ENCODE peak calls at places on chromosomes 16 and 17, in nine cellular contexts. A is prostate gland, J is A549, Z is breast epithelium, W is body of pancreas, V is stomach, I is tibial nerve, K is heart left ventricle, E is uterus. L is an unnamed sample. For H3K9me3, the result is how much of the 10 kb centered on the place peaks cover.

GRCh38 chr17:70655179-70655578 is 485.8 kb downstream of the KCNJ2 start:
- DNase-seq in W (no peak), V (no peak), J (no peak), Z (no peak), A (no peak), I (no peak), K (no peak), E (no peak), L (no peak)

GRCh38 chr16:2467301-2468141 is 3.6 kb upstream of the NTN3 start:
- DNase-seq in I (peak), V (peak), Z (peak), J (peak), K (peak), E (peak), A (peak), W (peak), L (peak)

GRCh38 chr16:2388875-2389433 is 40.3 kb upstream of the CCNF start:
- DNase-seq in E (no peak), V (peak), W (peak), A (peak), I (no peak), J (peak), Z (no peak), K (no peak), L (no peak)

GRCh38 chr17:2122641-2123302 is 67.9 kb downstream of the HIC1 start:
- DNase-seq in J (no peak), V (peak), Z (peak), K (peak), E (peak), A (peak), W (peak), I (no peak), L (peak)

GRCh38 chr17:731943-732787 is at the start of gene TLCD3A:
- DNase-seq in K (peak), W (peak), A (peak), E (peak), V (peak), J (peak), Z (no peak), I (peak), L (peak)

GRCh38 chr16:68416057-68417046 is 32.0 kb downstream of the SMPD3 start:
- DNase-seq in J (no peak), Z (peak), A (peak), K (no peak), V (peak), W (peak), I (no peak), E (no peak), L (no peak)

GRCh38 chr17:63452979-63453551 is 7.0 kb upstream of the CYB561 start:
- DNase-seq in Z (no peak), W (no peak), J (no peak), I (no peak), V (no peak), K (no peak), A (no peak), E (no peak), L (no peak)

GRCh38 chr17:78133179-78133951 is 2.8 kb downstream of the TMC8 start:
- DNase-seq in I (no peak), A (no peak), K (no peak), Z (no peak), J (no peak), E (no peak), V (no peak), W (no peak), L (no peak)

GRCh38 chr17:17156511-17156910 is 49.6 kb downstream of the PLD6 start:
- DNase-seq in E (no peak), A (no peak), K (no peak), I (no peak), Z (no peak), J (no peak), V (no peak), W (no peak), L (no peak)

GRCh38 chr16:84416407-84417321 is 48.3 kb downstream of the ATP2C2 start:
- DNase-seq in Z (no peak), I (no peak), W (no peak), E (no peak), A (no peak), J (no peak), V (no peak), K (no peak), L (no peak)

GRCh38 chr17:57724038-57724728 is 20.9 kb downstream of the CCDC182 start:
- DNase-seq in A (no peak), I (no peak), E (no peak), Z (no peak), W (no peak), J (no peak), V (no peak), K (no peak), L (no peak)

GRCh38 chr17:42529054-42529453 is 7.0 kb upstream of the NAGLU start:
- DNase-seq in W (no peak), V (no peak), K (no peak), Z (no peak), E (no peak), I (no peak), J (no peak), A (no peak), L (no peak)

GRCh38 chr17:79942011-79942405 is 93.7 kb downstream of the TBC1D16 start:
- DNase-seq in W (peak), Z (no peak), E (peak), V (no peak), J (no peak), K (peak), A (no peak), I (no peak), L (peak)

GRCh38 chr17:28912281-28912937 is 9.5 kb upstream of the DHRS13 start:
- DNase-seq in I (no peak), K (no peak), W (no peak), E (no peak), V (no peak), Z (no peak), A (no peak), J (peak), L (peak)

GRCh38 chr16:70691223-70692129 is 5.6 kb upstream of the MTSS2 start:
- DNase-seq in I (peak), W (peak), K (peak), A (no peak), E (peak), Z (no peak), J (peak), V (peak), L (peak)

GRCh38 chr17:63785556-63785955 is 11.6 kb downstream of the DDX42 start:
- DNase-seq in E (no peak), I (no peak), A (no peak), Z (no peak), J (no peak), K (no peak), W (no peak), V (no peak), L (no peak)

GRCh38 chr16:85446846-85447656 is 166.1 kb upstream of the GSE1 start:
- DNase-seq in K (no peak), E (no peak), I (no peak), Z (no peak), V (peak), J (no peak), W (peak), A (no peak), L (no peak)

GRCh38 chr17:4947411-4948165 is 742 bp downstream of the PFN1 start:
- DNase-seq in J (peak), E (peak), V (peak), A (peak), Z (peak), W (peak), K (peak), I (peak), L (peak)

GRCh38 chr16:88013091-88013609 is 61.9 kb downstream of the BANP start:
- DNase-seq in W (no peak), E (no peak), K (no peak), A (no peak), I (no peak), V (peak), Z (no peak), J (no peak), L (no peak)

GRCh38 chr17:56785997-56786680 is 47.6 kb downstream of the C17orf67 start:
- DNase-seq in Z (no peak), I (no peak), V (no peak), W (no peak), E (no peak), J (no peak), K (no peak), A (no peak), L (no peak)

GRCh38 chr16:10668322-10669045 is 26.2 kb downstream of the TEKT5 start:
- DNase-seq in K (no peak), A (no peak), W (peak), V (peak), Z (no peak), J (peak), E (no peak), I (no peak), L (no peak)

GRCh38 chr16:30896890-30897730 is 696 bp downstream of the CTF1 start:
- DNase-seq in A (peak), J (peak), I (peak), E (peak), W (peak), Z (peak), V (peak), K (peak), L (peak)

GRCh38 chr16:87854907-87855683 is 14.2 kb downstream of the SLC7A5 start:
- DNase-seq in I (no peak), Z (no peak), A (no peak), V (no peak), K (no peak), W (no peak), J (peak), E (no peak), L (peak)

GRCh38 chr17:40484285-40484972 is 17.0 kb downstream of the TNS4 start:
- DNase-seq in V (no peak), Z (peak), A (no peak), K (no peak), E (no peak), W (no peak), I (no peak), J (no peak), L (no peak)

GRCh38 chr16:4836727-4837126 is 10.4 kb downstream of the GLYR1 start:
- DNase-seq in V (no peak), W (no peak), E (no peak), K (no peak), A (no peak), Z (no peak), J (no peak), I (no peak), L (no peak)
- H3K27ac ChIP-seq in V (no peak), W (no peak), E (no peak), K (no peak), A (no peak), Z (no peak), J (no peak), I (no peak), L (no peak)

DNA sequence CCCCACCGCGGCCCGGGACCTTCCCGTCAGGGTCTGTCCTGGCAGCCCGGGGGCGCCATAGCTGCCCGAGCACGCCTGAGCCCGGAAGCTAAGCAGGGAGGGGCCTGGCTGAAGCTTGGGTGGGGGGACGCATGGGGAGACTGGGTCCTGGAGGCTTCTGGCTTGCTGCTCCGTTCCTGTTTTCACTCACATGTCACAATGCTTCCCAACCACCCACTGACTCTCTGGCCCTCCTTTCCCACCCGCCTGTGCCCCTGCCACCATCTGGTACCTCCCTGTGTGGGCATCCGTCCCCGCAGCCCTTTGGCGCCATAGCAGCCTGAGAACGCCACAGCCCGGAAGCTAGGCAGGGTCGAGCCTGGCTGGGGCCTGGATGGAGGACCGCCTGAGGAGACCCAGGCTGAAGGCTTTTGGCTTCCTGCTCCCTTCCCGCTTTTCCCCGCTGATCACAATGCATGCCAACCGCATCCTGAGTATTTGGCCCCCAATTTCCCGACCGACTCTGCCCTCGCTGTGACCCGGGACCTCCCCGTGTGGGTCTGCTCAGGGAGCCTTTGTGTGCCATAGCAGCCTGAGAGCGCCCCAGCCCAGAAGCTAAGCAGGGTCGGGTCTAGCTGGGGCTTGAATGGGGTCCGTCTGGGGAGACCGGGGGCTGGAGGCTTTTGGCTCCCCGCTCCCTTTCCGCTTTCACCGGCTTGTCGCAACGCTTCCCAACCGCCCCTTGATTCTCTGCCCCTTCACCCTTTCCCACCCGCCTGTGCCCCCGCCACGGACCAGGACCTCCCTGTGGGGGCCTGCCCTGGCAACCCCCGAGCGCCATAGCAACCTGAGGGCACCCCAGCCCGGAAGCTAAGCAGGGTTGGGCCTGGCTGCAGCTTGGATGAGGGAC is 2290.1 kb downstream of the TP53TG3F start:
- DNase-seq in Z (no peak), V (no peak), K (no peak), A (no peak), W (no peak), E (no peak), I (no peak), J (no peak), L (no peak)
- H3K9me3 ChIP-seq in Z (half or more), V (half or more), K (under half), A (under half), W (under half), E (under half), I (under half), J (under half), L (under half)

GRCh38 chr17:8892338-8892690 is 24.8 kb upstream of the PIK3R6 start:
- DNase-seq in E (no peak), Z (no peak), W (no peak), A (no peak), J (no peak), K (no peak), V (no peak), I (no peak), L (no peak)
- TF ChIP-seq POLR2A in E (no peak), Z (no peak), W (no peak), A (no peak), J (no peak), K (no peak), V (no peak), I (no peak), L (no peak)

DNA sequence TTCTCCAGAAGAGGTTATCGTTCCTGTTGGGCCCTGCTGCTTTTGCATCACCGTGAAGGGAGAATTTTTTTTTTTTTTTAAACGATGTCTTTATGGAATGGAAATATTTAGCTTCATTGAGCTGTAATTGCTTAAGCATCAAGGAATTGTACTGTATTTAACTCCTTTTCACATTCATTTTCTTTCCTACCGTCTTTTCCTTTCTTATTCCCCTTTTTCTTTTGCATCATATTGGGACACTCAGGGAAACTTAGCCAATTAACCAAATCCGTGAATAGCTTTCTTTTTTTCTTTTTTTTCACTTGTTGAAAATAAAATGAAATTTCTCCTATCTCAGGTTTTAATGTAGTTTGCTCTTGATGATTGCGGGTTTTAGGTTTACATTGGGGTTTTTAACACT is 1.5 kb downstream of the TNRC6A start:
- DNase-seq in Z (no peak), V (no peak), E (no peak), A (no peak), W (no peak), J (no peak), I (no peak), K (no peak), L (no peak)
- H3K27ac ChIP-seq in Z (no peak), V (peak), E (peak), A (peak), W (peak), J (no peak), I (peak), K (peak), L (no peak)

GRCh38 chr16:80932725-80933124 is 74.0 kb downstream of the CMC2 start:
- DNase-seq in V (peak), W (peak), A (peak), I (no peak), E (peak), K (peak), J (peak), Z (peak), L (peak)
- H3K9me3 ChIP-seq in V (under half), W (under half), A (under half), I (under half), E (under half), K (under half), J (under half), Z (under half), L (under half)

DNA sequence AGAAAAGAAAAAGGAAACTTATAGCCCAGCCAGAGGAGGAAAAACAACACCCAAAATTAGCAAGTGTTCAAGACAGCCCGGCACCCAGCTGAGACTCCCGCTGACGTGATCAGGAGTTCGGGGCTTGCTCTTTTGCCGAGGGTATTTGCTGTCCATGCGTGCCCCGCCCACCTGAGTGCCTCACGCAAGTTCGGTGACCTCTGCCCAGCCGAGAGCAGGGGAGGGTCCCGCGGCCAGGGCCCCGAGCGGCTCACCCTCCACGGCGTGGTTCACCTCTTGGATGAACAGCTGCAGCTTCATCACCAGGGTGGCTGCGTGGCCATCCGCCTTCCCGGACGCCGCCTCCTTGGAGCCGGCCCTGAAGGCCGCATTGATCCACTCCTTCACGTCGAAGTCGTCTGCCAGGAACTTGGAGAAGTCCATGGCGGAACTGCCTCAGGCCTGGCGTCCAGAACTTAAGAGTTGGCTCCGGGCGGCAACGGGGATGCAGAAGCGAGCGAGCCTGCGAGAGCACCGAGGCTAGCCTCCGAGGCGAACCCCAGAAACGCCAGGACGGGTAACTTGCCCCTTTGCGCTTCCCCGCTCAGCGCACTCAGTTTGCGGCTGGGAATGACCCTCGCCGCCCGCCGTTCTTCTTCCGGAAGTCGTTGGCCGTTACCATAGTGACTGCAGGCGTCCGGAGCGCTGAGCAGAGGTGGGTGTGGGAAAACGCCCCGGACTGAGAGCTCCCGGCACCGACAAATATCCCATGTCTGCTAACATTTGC is at the start of gene COG7:
- DNase-seq in E (peak), V (peak), J (peak), I (peak), Z (peak), A (peak), K (peak), W (peak), L (peak)
- TF ChIP-seq POLR2A in E (peak), V (no peak), J (peak), I (no peak), Z (no peak), A (peak), K (no peak), W (peak), L (peak)

GRCh38 chr17:47868134-47868533 is 17.2 kb upstream of the SP6 start:
- DNase-seq in J (no peak), W (no peak), A (no peak), V (no peak), Z (no peak), K (no peak), E (no peak), I (no peak), L (no peak)

GRCh38 chr17:47871048-47871447 is 20.1 kb upstream of the SP6 start:
- DNase-seq in E (no peak), K (no peak), J (no peak), V (no peak), A (no peak), Z (no peak), I (no peak), W (no peak), L (no peak)

GRCh38 chr17:47866941-47867340 is 16.0 kb upstream of the SP6 start:
- DNase-seq in A (no peak), V (no peak), W (no peak), J (no peak), I (no peak), E (no peak), K (no peak), Z (no peak), L (no peak)

GRCh38 chr17:47870042-47870441 is 19.1 kb upstream of the SP6 start:
- DNase-seq in W (no peak), K (no peak), J (no peak), E (no peak), I (no peak), Z (no peak), V (no peak), A (no peak), L (no peak)

DNA sequence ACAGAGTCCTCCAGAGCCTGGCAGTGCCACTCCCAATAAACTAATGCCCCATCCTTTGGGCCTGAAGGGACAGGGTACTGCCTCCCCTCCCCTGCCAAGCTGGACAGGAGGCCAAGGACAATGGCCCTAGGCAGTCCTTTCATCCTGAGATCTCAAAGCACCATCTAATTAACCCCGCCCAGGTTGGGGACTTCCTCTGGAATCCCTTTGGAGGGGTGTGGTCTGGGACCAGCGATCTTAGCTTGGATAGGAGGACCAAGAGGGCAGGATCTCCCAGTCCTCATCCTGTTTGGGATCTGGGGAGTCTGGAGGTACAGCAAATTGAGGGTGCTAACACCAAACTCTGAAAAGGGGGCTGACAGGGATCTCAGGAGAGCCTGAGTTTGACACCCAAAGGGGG is 18.2 kb upstream of the SP6 start:
- DNase-seq in J (no peak), K (no peak), V (no peak), Z (no peak), A (no peak), I (no peak), E (no peak), W (no peak), L (no peak)
- H3K27ac ChIP-seq in J (no peak), K (no peak), V (no peak), Z (no peak), A (no peak), I (no peak), E (no peak), W (no peak), L (no peak)

L was measured in ovary.